ENCODE peak calls at places on chromosomes 3 and 15, in nine cellular contexts. G is A549, C is GM12878, I is transverse colon, R is uterus, N is ovary, T is heart left ventricle, K is testis, W is suprapubic skin. A is an unnamed sample.

GRCh38 chr3:139935866-139936817 is 1.2 kb downstream of the CLSTN2 start:
- DNase-seq in G (no peak), C (no peak), I (no peak), R (peak), N (peak), T (peak), K (peak), W (peak), A (no peak)

GRCh38 chr3:186331043-186331442 is 31.0 kb downstream of the DGKG start:
- DNase-seq in G (no peak), C (no peak), I (no peak), R (no peak), N (no peak), T (no peak), K (no peak), W (no peak), A (no peak)

GRCh38 chr3:30689202-30689641 is 82.8 kb downstream of the TGFBR2 start:
- DNase-seq in G (peak), C (no peak), I (peak), R (no peak), N (peak), T (no peak), K (peak), W (no peak), A (peak)

GRCh38 chr3:21447471-21448205 is 303.4 kb downstream of the ZNF385D start:
- DNase-seq in G (no peak), C (no peak), I (no peak), R (no peak), N (no peak), T (no peak), K (no peak), W (no peak), A (no peak)

GRCh38 chr3:42653560-42654330 is at the start of gene ZBTB47:
- DNase-seq in G (no peak), C (no peak), I (peak), R (no peak), N (peak), T (peak), K (no peak), W (peak), A (no peak)

GRCh38 chr3:158732856-158733200 is 571 bp upstream of the RARRES1 start:
- DNase-seq in G (no peak), C (no peak), I (no peak), R (no peak), N (no peak), T (no peak), K (no peak), W (no peak), A (no peak)

GRCh38 chr15:80662129-80662528 is 33.0 kb upstream of the ABHD17C start:
- DNase-seq in G (no peak), C (no peak), I (no peak), R (no peak), N (no peak), T (no peak), K (no peak), W (no peak), A (no peak)

GRCh38 chr3:159273608-159274007 is 471.8 kb downstream of the MFSD1 start:
- DNase-seq in G (peak), C (no peak), I (no peak), R (no peak), N (no peak), T (no peak), K (peak), W (no peak), A (no peak)

GRCh38 chr3:4584537-4585249 is 91.5 kb downstream of the ITPR1 start:
- DNase-seq in G (no peak), C (peak), I (peak), R (peak), N (peak), T (no peak), K (peak), W (no peak), A (no peak)

GRCh38 chr3:194485876-194486539 is 794 bp downstream of the ATP13A3 start:
- DNase-seq in G (no peak), C (no peak), I (peak), R (peak), N (peak), T (peak), K (peak), W (no peak), A (peak)

GRCh38 chr3:134362670-134363380 is 11.4 kb downstream of the AMOTL2 start:
- DNase-seq in G (no peak), C (no peak), I (no peak), R (no peak), N (no peak), T (no peak), K (no peak), W (peak), A (no peak)

GRCh38 chr3:179956416-179956830 is 80.3 kb downstream of the PEX5L start:
- DNase-seq in G (no peak), C (peak), I (no peak), R (no peak), N (no peak), T (no peak), K (no peak), W (no peak), A (no peak)

GRCh38 chr3:59320080-59320479 is 270.3 kb upstream of the CFAP20DC start:
- DNase-seq in G (peak), C (no peak), I (no peak), R (no peak), N (no peak), T (no peak), K (no peak), W (no peak), A (no peak)

GRCh38 chr3:123344941-123345594 is 103.8 kb downstream of the ADCY5 start:
- DNase-seq in G (no peak), C (no peak), I (no peak), R (no peak), N (peak), T (peak), K (no peak), W (no peak), A (no peak)

GRCh38 chr3:151171145-151171544 is 31.9 kb downstream of the GPR171 start:
- DNase-seq in G (no peak), C (no peak), I (peak), R (no peak), N (no peak), T (no peak), K (no peak), W (no peak), A (no peak)

GRCh38 chr3:10164546-10165393 is at the start of gene IRAK2:
- DNase-seq in G (peak), C (no peak), I (peak), R (peak), N (peak), T (peak), K (peak), W (peak), A (peak)

GRCh38 chr3:71611099-71611498 is 27.6 kb upstream of the FOXP1 start:
- DNase-seq in G (no peak), C (no peak), I (no peak), R (no peak), N (no peak), T (no peak), K (no peak), W (no peak), A (no peak)

GRCh38 chr3:10753964-10754363 is 62.1 kb upstream of the SLC6A11 start:
- DNase-seq in G (no peak), C (no peak), I (no peak), R (no peak), N (no peak), T (no peak), K (peak), W (peak), A (peak)

GRCh38 chr3:141825216-141826011 is 51.0 kb upstream of the ATP1B3 start:
- DNase-seq in G (no peak), C (no peak), I (no peak), R (no peak), N (no peak), T (no peak), K (peak), W (no peak), A (no peak)

GRCh38 chr3:70308760-70309159 is 3.7 kb downstream of the MDFIC2 start:
- DNase-seq in G (peak), C (no peak), I (no peak), R (no peak), N (no peak), T (no peak), K (peak), W (no peak), A (no peak)

GRCh38 chr3:187743195-187744141 is 1.8 kb downstream of the BCL6 start:
- DNase-seq in G (peak), C (no peak), I (peak), R (peak), N (peak), T (peak), K (peak), W (peak), A (no peak)

GRCh38 chr3:187746059-187746453 is 788 bp upstream of the BCL6 start:
- DNase-seq in G (no peak), C (no peak), I (no peak), R (no peak), N (no peak), T (no peak), K (no peak), W (no peak), A (no peak)

GRCh38 chr3:187744169-187745151 is 808 bp downstream of the BCL6 start:
- DNase-seq in G (peak), C (no peak), I (peak), R (peak), N (peak), T (peak), K (peak), W (peak), A (no peak)

GRCh38 chr3:187746479-187747335 is 1.4 kb upstream of the BCL6 start:
- DNase-seq in G (no peak), C (no peak), I (no peak), R (peak), N (no peak), T (no peak), K (peak), W (no peak), A (no peak)

GRCh38 chr3:187745201-187746058 is at the start of gene BCL6:
- DNase-seq in G (peak), C (no peak), I (peak), R (peak), N (peak), T (peak), K (peak), W (peak), A (peak)
- TF ChIP-seq POLR2A in G (peak), C (peak), I (peak), R (peak), N (peak), T (peak), K (peak), W (peak), A (peak)

GRCh38 chr3:39146611-39147373 is 6.6 kb downstream of the CSRNP1 start:
- DNase-seq in G (peak), C (no peak), I (peak), R (peak), N (peak), T (peak), K (peak), W (peak), A (peak)
- TF ChIP-seq POLR2A in G (no peak), C (peak), I (no peak), R (no peak), N (no peak), T (peak), K (no peak), W (no peak), A (peak)

GRCh38 chr15:79310985-79311900 is at the start of gene TMED3:
- DNase-seq in G (peak), C (peak), I (peak), R (peak), N (peak), T (peak), K (peak), W (no peak), A (peak)
- TF ChIP-seq POLR2A in G (peak), C (peak), I (no peak), R (no peak), N (no peak), T (no peak), K (no peak), W (no peak), A (peak)

DNA sequence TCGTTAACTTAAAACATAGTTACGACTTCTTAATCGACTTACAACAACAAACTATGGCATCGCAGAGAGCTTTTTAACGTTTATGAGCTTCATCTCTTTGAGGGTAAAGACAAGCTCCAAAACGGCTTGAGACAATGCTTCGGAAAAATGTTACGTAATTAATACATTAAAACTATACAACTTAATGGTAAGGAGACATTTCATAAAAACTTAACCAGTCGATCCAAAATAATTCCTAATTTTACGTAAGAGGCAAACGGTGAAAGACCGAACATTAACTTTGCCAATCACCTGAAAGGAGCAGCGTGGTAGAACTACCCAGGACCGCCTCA is 1.1 kb downstream of the NAA50 start:
- DNase-seq in G (no peak), C (no peak), I (no peak), R (no peak), N (no peak), T (no peak), K (no peak), W (no peak), A (no peak)
- TF ChIP-seq POLR2A in G (no peak), C (no peak), I (no peak), R (no peak), N (no peak), T (no peak), K (no peak), W (no peak), A (no peak)

GRCh38 chr15:69298697-69299441 is at the start of gene PAQR5:
- DNase-seq in G (peak), C (no peak), I (peak), R (no peak), N (no peak), T (no peak), K (peak), W (no peak), A (peak)
- TF ChIP-seq POLR2A in G (peak), C (no peak), I (peak), R (no peak), N (no peak), T (no peak), K (no peak), W (no peak), A (no peak)

A was measured in H54.